ENCODE peak calls at places on chromosomes 2 and 18, in seven cellular contexts. One of them, this sample, is unnamed. For H3K27me3, the result is how much of the 10 kb centered on the place peaks cover.

GRCh38 chr2:126212735-126213134 is 443.2 kb upstream of the GYPC start:
- DNase-seq in SJSA1: no peak
- DNase-seq in uterus: no peak
- DNase-seq in IMR-90: no peak
- DNase-seq in breast epithelium: no peak
- DNase-seq in effector memory CD4-positive, alpha-beta T cell: no peak
- DNase-seq in right cardiac atrium: no peak
- DNase-seq in this sample: no peak

GRCh38 chr2:100185516-100185915 is 43.1 kb upstream of the AFF3 start:
- DNase-seq in right cardiac atrium: no peak
- DNase-seq in uterus: no peak
- DNase-seq in breast epithelium: no peak
- DNase-seq in SJSA1: no peak
- DNase-seq in effector memory CD4-positive, alpha-beta T cell: no peak
- DNase-seq in IMR-90: no peak
- DNase-seq in this sample: no peak

GRCh38 chr18:58584219-58585127 is 44.4 kb downstream of the ALPK2 start:
- DNase-seq in effector memory CD4-positive, alpha-beta T cell: no peak
- DNase-seq in uterus: no peak
- DNase-seq in right cardiac atrium: no peak
- DNase-seq in breast epithelium: no peak
- DNase-seq in SJSA1: peak
- DNase-seq in IMR-90: peak
- DNase-seq in this sample: no peak

GRCh38 chr18:32437080-32437834 is 33.4 kb downstream of the GAREM1 start:
- DNase-seq in right cardiac atrium: no peak
- DNase-seq in SJSA1: no peak
- DNase-seq in uterus: no peak
- DNase-seq in effector memory CD4-positive, alpha-beta T cell: no peak
- DNase-seq in IMR-90: no peak
- DNase-seq in breast epithelium: no peak
- DNase-seq in this sample: no peak

GRCh38 chr2:223779877-223780276 is 57.5 kb downstream of the AP1S3 start:
- DNase-seq in effector memory CD4-positive, alpha-beta T cell: no peak
- DNase-seq in breast epithelium: no peak
- DNase-seq in right cardiac atrium: no peak
- DNase-seq in SJSA1: peak
- DNase-seq in uterus: no peak
- DNase-seq in IMR-90: peak
- DNase-seq in this sample: peak

GRCh38 chr2:162232027-162232426 is 11.2 kb downstream of the FAP start:
- DNase-seq in uterus: no peak
- DNase-seq in SJSA1: no peak
- DNase-seq in right cardiac atrium: no peak
- DNase-seq in breast epithelium: no peak
- DNase-seq in IMR-90: no peak
- DNase-seq in effector memory CD4-positive, alpha-beta T cell: no peak
- DNase-seq in this sample: no peak

GRCh38 chr18:11178951-11179549 is 29.7 kb upstream of the PIEZO2 start:
- DNase-seq in uterus: peak
- DNase-seq in IMR-90: no peak
- DNase-seq in breast epithelium: peak
- DNase-seq in SJSA1: no peak
- DNase-seq in effector memory CD4-positive, alpha-beta T cell: no peak
- DNase-seq in right cardiac atrium: peak
- DNase-seq in this sample: no peak

GRCh38 chr2:110674620-110675555 is 3.0 kb downstream of the BUB1 start:
- DNase-seq in effector memory CD4-positive, alpha-beta T cell: no peak
- DNase-seq in breast epithelium: no peak
- DNase-seq in uterus: no peak
- DNase-seq in SJSA1: no peak
- DNase-seq in IMR-90: peak
- DNase-seq in right cardiac atrium: no peak
- DNase-seq in this sample: no peak

GRCh38 chr2:135494503-135494902 is 36.5 kb downstream of the ZRANB3 start:
- DNase-seq in uterus: no peak
- DNase-seq in IMR-90: peak
- DNase-seq in effector memory CD4-positive, alpha-beta T cell: no peak
- DNase-seq in SJSA1: no peak
- DNase-seq in breast epithelium: no peak
- DNase-seq in right cardiac atrium: no peak
- DNase-seq in this sample: no peak

GRCh38 chr18:57466745-57467144 is 31.6 kb downstream of the ONECUT2 start:
- DNase-seq in uterus: no peak
- DNase-seq in SJSA1: no peak
- DNase-seq in effector memory CD4-positive, alpha-beta T cell: no peak
- DNase-seq in breast epithelium: no peak
- DNase-seq in IMR-90: no peak
- DNase-seq in right cardiac atrium: no peak
- DNase-seq in this sample: no peak
- H3K4me3 ChIP-seq in uterus: no peak
- H3K4me3 ChIP-seq in SJSA1: no peak
- H3K4me3 ChIP-seq in effector memory CD4-positive, alpha-beta T cell: no peak
- H3K4me3 ChIP-seq in breast epithelium: no peak
- H3K4me3 ChIP-seq in IMR-90: no peak
- H3K4me3 ChIP-seq in right cardiac atrium: no peak
- H3K4me3 ChIP-seq in this sample: no peak

GRCh38 chr18:50562686-50563085 is 2.8 kb downstream of the MAPK4 start:
- DNase-seq in right cardiac atrium: no peak
- DNase-seq in effector memory CD4-positive, alpha-beta T cell: no peak
- DNase-seq in IMR-90: no peak
- DNase-seq in uterus: no peak
- DNase-seq in SJSA1: no peak
- DNase-seq in breast epithelium: no peak
- DNase-seq in this sample: no peak
- H3K27me3 ChIP-seq in right cardiac atrium: under half
- H3K27me3 ChIP-seq in effector memory CD4-positive, alpha-beta T cell: under half
- H3K27me3 ChIP-seq in IMR-90: under half
- H3K27me3 ChIP-seq in uterus: under half
- H3K27me3 ChIP-seq in SJSA1: under half
- H3K27me3 ChIP-seq in breast epithelium: under half
- H3K27me3 ChIP-seq in this sample: under half

DNA sequence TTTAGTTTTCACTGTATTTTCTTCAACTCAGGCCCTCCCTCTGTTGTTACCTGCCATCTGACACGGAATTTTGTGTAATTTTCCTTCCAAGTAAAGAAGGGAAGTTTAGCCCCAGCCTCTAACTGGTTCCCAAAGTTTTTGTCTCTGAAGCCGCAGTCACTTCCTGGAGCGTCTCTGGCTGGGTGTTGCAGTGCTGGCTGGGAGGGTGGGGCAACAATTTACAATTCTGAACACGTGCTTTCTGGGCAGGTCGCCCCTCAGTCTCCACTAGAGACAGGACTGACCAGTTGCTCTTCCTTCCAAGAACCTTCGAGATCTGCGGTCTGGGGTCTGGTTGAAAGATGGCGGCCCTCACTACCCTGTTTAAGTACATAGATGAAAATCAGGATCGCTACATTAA is 3.5 kb downstream of the CNDP2 start:
- DNase-seq in uterus: no peak
- DNase-seq in IMR-90: no peak
- DNase-seq in SJSA1: no peak
- DNase-seq in effector memory CD4-positive, alpha-beta T cell: peak
- DNase-seq in breast epithelium: peak
- DNase-seq in right cardiac atrium: peak
- DNase-seq in this sample: no peak
- H3K4me3 ChIP-seq in uterus: no peak
- H3K4me3 ChIP-seq in IMR-90: no peak
- H3K4me3 ChIP-seq in SJSA1: no peak
- H3K4me3 ChIP-seq in effector memory CD4-positive, alpha-beta T cell: peak
- H3K4me3 ChIP-seq in breast epithelium: peak
- H3K4me3 ChIP-seq in right cardiac atrium: peak
- H3K4me3 ChIP-seq in this sample: peak

DNA sequence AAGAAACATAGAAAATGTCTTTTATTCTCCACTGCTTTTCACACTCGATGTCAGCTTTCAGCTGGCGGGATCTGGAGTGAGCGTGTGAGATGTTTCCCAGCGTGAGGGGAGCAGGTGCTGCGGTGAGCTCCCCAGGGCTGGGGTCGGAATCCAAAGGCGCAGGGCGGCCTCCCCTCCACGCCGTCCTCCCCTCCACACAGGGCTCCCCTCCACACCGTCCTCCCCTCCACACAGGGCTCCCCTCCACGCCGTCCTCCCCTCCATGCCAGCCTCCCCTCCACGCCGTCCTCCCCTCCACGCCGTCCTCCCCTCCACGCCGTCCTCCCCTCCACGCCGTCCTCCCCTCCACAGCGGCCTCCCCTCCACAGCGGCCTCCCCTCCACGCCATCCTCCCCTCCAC is 26.9 kb upstream of the KCNG2 start:
- DNase-seq in IMR-90: no peak
- DNase-seq in effector memory CD4-positive, alpha-beta T cell: no peak
- DNase-seq in right cardiac atrium: no peak
- DNase-seq in uterus: no peak
- DNase-seq in breast epithelium: no peak
- DNase-seq in SJSA1: no peak
- DNase-seq in this sample: no peak
- H3K27me3 ChIP-seq in IMR-90: under half
- H3K27me3 ChIP-seq in effector memory CD4-positive, alpha-beta T cell: under half
- H3K27me3 ChIP-seq in right cardiac atrium: under half
- H3K27me3 ChIP-seq in uterus: under half
- H3K27me3 ChIP-seq in breast epithelium: under half
- H3K27me3 ChIP-seq in SJSA1: under half
- H3K27me3 ChIP-seq in this sample: under half

GRCh38 chr2:142425551-142425950 is 294.7 kb upstream of the LRP1B start:
- DNase-seq in breast epithelium: no peak
- DNase-seq in uterus: no peak
- DNase-seq in effector memory CD4-positive, alpha-beta T cell: no peak
- DNase-seq in IMR-90: no peak
- DNase-seq in SJSA1: no peak
- DNase-seq in right cardiac atrium: no peak
- DNase-seq in this sample: no peak
- H3K4me3 ChIP-seq in breast epithelium: no peak
- H3K4me3 ChIP-seq in uterus: no peak
- H3K4me3 ChIP-seq in effector memory CD4-positive, alpha-beta T cell: no peak
- H3K4me3 ChIP-seq in IMR-90: no peak
- H3K4me3 ChIP-seq in SJSA1: no peak
- H3K4me3 ChIP-seq in right cardiac atrium: no peak
- H3K4me3 ChIP-seq in this sample: no peak

GRCh38 chr18:26546170-26546874 is 2.0 kb downstream of the KCTD1 start:
- DNase-seq in IMR-90: no peak
- DNase-seq in SJSA1: no peak
- DNase-seq in uterus: no peak
- DNase-seq in effector memory CD4-positive, alpha-beta T cell: no peak
- DNase-seq in right cardiac atrium: no peak
- DNase-seq in breast epithelium: no peak
- DNase-seq in this sample: no peak

GRCh38 chr18:26545737-26546136 is 2.6 kb downstream of the KCTD1 start:
- DNase-seq in right cardiac atrium: no peak
- DNase-seq in uterus: no peak
- DNase-seq in breast epithelium: no peak
- DNase-seq in effector memory CD4-positive, alpha-beta T cell: no peak
- DNase-seq in IMR-90: no peak
- DNase-seq in SJSA1: no peak
- DNase-seq in this sample: no peak

GRCh38 chr18:26544459-26544858 is 3.9 kb downstream of the KCTD1 start:
- DNase-seq in right cardiac atrium: no peak
- DNase-seq in SJSA1: no peak
- DNase-seq in IMR-90: no peak
- DNase-seq in effector memory CD4-positive, alpha-beta T cell: no peak
- DNase-seq in uterus: no peak
- DNase-seq in breast epithelium: no peak
- DNase-seq in this sample: no peak

GRCh38 chr18:26546875-26547301 is 1.5 kb downstream of the KCTD1 start:
- DNase-seq in IMR-90: no peak
- DNase-seq in SJSA1: no peak
- DNase-seq in uterus: peak
- DNase-seq in effector memory CD4-positive, alpha-beta T cell: no peak
- DNase-seq in right cardiac atrium: peak
- DNase-seq in breast epithelium: no peak
- DNase-seq in this sample: no peak

DNA sequence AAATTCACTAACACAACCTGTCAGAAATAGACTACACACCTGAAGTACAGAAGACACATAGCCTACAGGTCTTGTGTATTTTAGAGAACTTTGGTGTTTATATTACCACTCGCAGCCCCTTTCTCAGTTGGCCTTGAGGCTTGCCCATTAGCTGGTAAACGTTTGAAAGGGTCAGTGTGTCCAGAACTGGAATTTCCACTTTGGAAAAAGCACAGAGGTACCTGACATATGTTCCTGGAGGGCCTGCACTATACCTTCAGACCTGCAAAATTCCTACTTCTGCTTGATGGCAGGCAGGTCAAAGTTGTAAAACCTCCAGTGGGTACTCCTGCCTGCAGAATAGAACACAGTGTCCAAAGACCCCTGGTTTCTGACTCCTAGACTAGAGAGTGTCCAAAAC is 3.0 kb downstream of the KCTD1 start:
- DNase-seq in effector memory CD4-positive, alpha-beta T cell: no peak
- DNase-seq in IMR-90: no peak
- DNase-seq in uterus: no peak
- DNase-seq in breast epithelium: no peak
- DNase-seq in right cardiac atrium: no peak
- DNase-seq in SJSA1: no peak
- DNase-seq in this sample: no peak
- H3K27me3 ChIP-seq in effector memory CD4-positive, alpha-beta T cell: under half
- H3K27me3 ChIP-seq in IMR-90: under half
- H3K27me3 ChIP-seq in uterus: under half
- H3K27me3 ChIP-seq in breast epithelium: under half
- H3K27me3 ChIP-seq in right cardiac atrium: under half
- H3K27me3 ChIP-seq in SJSA1: under half
- H3K27me3 ChIP-seq in this sample: under half